ENCODE peak calls at places on chromosomes 16 and 17, in five cellular contexts. X is caudate nucleus, F is IMR-90, I is EL, V is naive B cell. U is an unnamed sample.
A peak's percentile ranks its signal among the peaks of the same experiment; 100 is the strongest.

GRCh38 chr17:52383493-52384100 is 225.1 kb upstream of the CA10 start:
- DNase-seq in X (peak; percentile 6), F (peak; percentile 0), I (peak; percentile 2), V (no peak), U (peak; percentile 60)

GRCh38 chr17:7021993-7022778 is 664 bp upstream of the BCL6B start:
- DNase-seq in X (no peak), F (peak; percentile 36), I (peak; percentile 72), V (peak; percentile 88), U (peak; percentile 72)

GRCh38 chr17:69535022-69535570 is 120.6 kb downstream of the MAP2K6 start:
- DNase-seq in X (no peak), F (no peak), I (no peak), V (no peak), U (no peak)

GRCh38 chr17:413706-414440 is 61.3 kb upstream of the RPH3AL start:
- DNase-seq in X (no peak), F (no peak), I (no peak), V (no peak), U (no peak)

GRCh38 chr17:622356-622755 is 92.3 kb downstream of the VPS53 start:
- DNase-seq in X (no peak), F (peak; percentile 87), I (peak; percentile 49), V (no peak), U (no peak)

GRCh38 chr16:8505327-8505991 is 84.9 kb downstream of the TMEM114 start:
- DNase-seq in X (no peak), F (no peak), I (no peak), V (no peak), U (no peak)

GRCh38 chr16:4320571-4321137 is 4.8 kb downstream of the GLIS2 start:
- DNase-seq in X (no peak), F (no peak), I (no peak), V (no peak), U (no peak)

GRCh38 chr17:76578376-76578775 is 7.3 kb downstream of the ST6GALNAC2 start:
- DNase-seq in X (no peak), F (peak; percentile 44), I (no peak), V (no peak), U (no peak)

GRCh38 chr16:72203401-72203800 is 31.4 kb upstream of the PMFBP1 start:
- DNase-seq in X (no peak), F (peak; percentile 4), I (peak; percentile 54), V (peak; percentile 21), U (peak; percentile 12)

GRCh38 chr17:7885357-7886226 is 3.0 kb upstream of the CHD3 start:
- DNase-seq in X (peak; percentile 21), F (peak; percentile 14), I (peak; percentile 69), V (peak; percentile 44), U (peak; percentile 57)

GRCh38 chr17:50835563-50836231 is at the start of gene WFIKKN2:
- DNase-seq in X (no peak), F (no peak), I (no peak), V (no peak), U (no peak)

GRCh38 chr17:13635951-13636350 is 34.2 kb upstream of the HS3ST3A1 start:
- DNase-seq in X (no peak), F (no peak), I (no peak), V (no peak), U (no peak)

GRCh38 chr16:89334988-89335802 is 117.7 kb downstream of the ZNF778 start:
- DNase-seq in X (no peak), F (no peak), I (no peak), V (no peak), U (no peak)

GRCh38 chr17:57256708-57257112 is 387 bp downstream of the MSI2 start:
- DNase-seq in X (no peak), F (no peak), I (peak; percentile 25), V (no peak), U (peak; percentile 8)

GRCh38 chr17:39782481-39782880 is 44.7 kb downstream of the GRB7 start:
- DNase-seq in X (no peak), F (peak; percentile 8), I (no peak), V (no peak), U (no peak)

GRCh38 chr17:83143817-83144231 is 64.4 kb downstream of the METRNL start:
- DNase-seq in X (no peak), F (no peak), I (no peak), V (no peak), U (no peak)

GRCh38 chr17:77479372-77479781 is 338.6 kb downstream of the SEC14L1 start:
- DNase-seq in X (no peak), F (no peak), I (no peak), V (no peak), U (no peak)

GRCh38 chr17:83193336-83194188 is 114.2 kb downstream of the METRNL start:
- DNase-seq in X (no peak), F (no peak), I (no peak), V (no peak), U (peak; percentile 33)

GRCh38 chr16:951660-952301 is 19.0 kb downstream of the LMF1 start:
- DNase-seq in X (no peak), F (peak; percentile 70), I (peak; percentile 27), V (no peak), U (no peak)

GRCh38 chr17:15510361-15510760 is 42.9 kb upstream of the CDRT4 start:
- DNase-seq in X (no peak), F (peak; percentile 83), I (peak; percentile 86), V (no peak), U (no peak)

GRCh38 chr16:23092801-23093117 is 56.5 kb downstream of the USP31 start:
- DNase-seq in X (no peak), F (no peak), I (no peak), V (no peak), U (no peak)

GRCh38 chr17:17051791-17052461 is 9.7 kb downstream of the MPRIP start:
- DNase-seq in X (no peak), F (peak; percentile 15), I (peak; percentile 64), V (no peak), U (no peak)

GRCh38 chr17:57257911-57258885 is 1.9 kb downstream of the MSI2 start:
- DNase-seq in X (no peak), F (no peak), I (no peak), V (no peak), U (no peak)

GRCh38 chr16:53530046-53530445 is 27.0 kb upstream of the AKTIP start:
- DNase-seq in X (no peak), F (no peak), I (no peak), V (no peak), U (no peak)

GRCh38 chr17:79861371-79862216 is 22.4 kb upstream of the CBX4 start:
- DNase-seq in X (no peak), F (no peak), I (no peak), V (no peak), U (no peak)

GRCh38 chr16:10616395-10616743 is 36.0 kb upstream of the EMP2 start:
- DNase-seq in X (no peak), F (no peak), I (no peak), V (no peak), U (no peak)

GRCh38 chr17:77617516-77617915 is 341.0 kb upstream of the TNRC6C start:
- DNase-seq in X (no peak), F (no peak), I (no peak), V (no peak), U (no peak)

GRCh38 chr17:20202141-20202574 is 193.0 kb downstream of the SPECC1 start:
- DNase-seq in X (no peak), F (no peak), I (no peak), V (no peak), U (no peak)

GRCh38 chr17:75689441-75689873 is 22.3 kb downstream of the SAP30BP start:
- DNase-seq in X (no peak), F (no peak), I (peak; percentile 42), V (peak; percentile 66), U (no peak)

GRCh38 chr16:67939507-67940435 is 3.1 kb upstream of the PSMB10 start:
- DNase-seq in X (no peak), F (no peak), I (no peak), V (no peak), U (no peak)

GRCh38 chr16:1812732-1813163 is 13.9 kb downstream of the HAGH start:
- DNase-seq in X (no peak), F (peak; percentile 85), I (peak; percentile 38), V (peak; percentile 17), U (peak; percentile 92)